ENCODE peak calls at places on chromosomes 12 and 14, in nine cellular contexts. C is astrocyte of the spinal cord, L is heart left ventricle, I is sigmoid colon, F is fibroblast of pulmonary artery, M is psoas muscle, P is AG10803, D is aorta, K is mesenchymal stem cell. R is an unnamed sample.
A peak's percentile ranks its signal among the peaks of the same experiment; 100 is the strongest.

GRCh38 chr12:22437031-22437806 is 102.7 kb upstream of the ST8SIA1 start:
- DNase-seq in L (no peak), C (no peak), F (no peak), K (no peak), P (no peak), I (no peak), M (no peak), D (no peak), R (no peak)

GRCh38 chr12:8562310-8562709 is 21.6 kb upstream of the CLEC4E start:
- DNase-seq in C (no peak), M (no peak), I (no peak), D (no peak), F (no peak), P (no peak), K (no peak), L (no peak), R (no peak)

GRCh38 chr12:111581434-111582132 is 17.5 kb downstream of the ATXN2 start:
- DNase-seq in P (peak; percentile 25), C (no peak), I (no peak), L (no peak), M (no peak), D (no peak), K (no peak), F (no peak), R (no peak)

GRCh38 chr12:118377891-118378470 is 1.6 kb downstream of the SUDS3 start:
- DNase-seq in K (peak; percentile 68), P (peak; percentile 59), M (peak; percentile 56), F (peak; percentile 63), D (peak; percentile 86), I (peak; percentile 72), C (peak; percentile 65), L (peak; percentile 26), R (no peak)

GRCh38 chr12:26435005-26435404 is 239.6 kb downstream of the SSPN start:
- DNase-seq in P (no peak), I (no peak), M (no peak), C (no peak), L (no peak), F (no peak), D (no peak), K (no peak), R (no peak)

GRCh38 chr14:104499784-104500496 is 79.6 kb upstream of the C14orf180 start:
- DNase-seq in P (no peak), D (peak; percentile 47), K (no peak), L (no peak), F (no peak), M (no peak), I (no peak), C (no peak), R (no peak)

GRCh38 chr12:14408208-14408607 is 42.7 kb downstream of the ATF7IP start:
- DNase-seq in F (peak; percentile 58), P (peak; percentile 40), M (no peak), I (no peak), D (no peak), C (peak; percentile 54), K (peak; percentile 61), L (no peak), R (no peak)

GRCh38 chr14:42535397-42535796 is 928.7 kb downstream of the LRFN5 start:
- DNase-seq in P (no peak), C (no peak), D (no peak), L (no peak), F (no peak), K (no peak), M (no peak), I (no peak), R (no peak)

GRCh38 chr14:70917633-70918032 is 10.4 kb downstream of the PCNX1 start:
- DNase-seq in C (no peak), L (no peak), K (no peak), F (no peak), M (no peak), D (no peak), I (no peak), P (no peak), R (no peak)

GRCh38 chr14:43914041-43914693 is 592.9 kb downstream of the FSCB start:
- DNase-seq in F (no peak), I (no peak), C (no peak), K (no peak), M (peak; percentile 16), L (peak; percentile 49), D (peak; percentile 28), P (no peak), R (no peak)

GRCh38 chr12:28536088-28536487 is 345.8 kb downstream of the CCDC91 start:
- DNase-seq in K (peak; percentile 79), F (peak; percentile 88), C (peak; percentile 61), P (peak; percentile 82), L (no peak), I (no peak), D (no peak), M (no peak), R (no peak)

GRCh38 chr12:95244350-95244749 is 26.7 kb downstream of the VEZT start:
- DNase-seq in F (no peak), P (no peak), K (no peak), M (no peak), L (no peak), C (no peak), D (no peak), I (no peak), R (no peak)

GRCh38 chr12:33052141-33053051 is 155.8 kb upstream of the PKP2 start:
- DNase-seq in L (no peak), K (no peak), M (no peak), P (no peak), F (no peak), I (no peak), C (no peak), D (no peak), R (no peak)

GRCh38 chr14:49961270-49962222 is 68.7 kb downstream of the ARF6 start:
- DNase-seq in P (no peak), F (no peak), C (peak; percentile 29), K (no peak), D (no peak), I (no peak), M (no peak), L (no peak), R (no peak)

GRCh38 chr12:110179291-110179690 is 55.1 kb downstream of the IFT81 start:
- DNase-seq in I (no peak), F (peak; percentile 27), C (peak; percentile 49), L (no peak), M (no peak), D (no peak), K (peak; percentile 26), P (peak; percentile 59), R (no peak)

GRCh38 chr12:13523926-13524325 is 327.4 kb downstream of the EMP1 start:
- DNase-seq in I (no peak), D (no peak), L (no peak), M (no peak), C (no peak), F (no peak), K (no peak), P (no peak), R (no peak)

GRCh38 chr12:42474391-42474790 is 115.2 kb downstream of the PRICKLE1 start:
- DNase-seq in C (no peak), F (peak; percentile 9), P (peak; percentile 66), M (no peak), D (no peak), L (no peak), K (peak; percentile 6), I (no peak), R (no peak)

GRCh38 chr12:50415899-50416479 is 15.3 kb downstream of the LARP4 start:
- DNase-seq in D (no peak), F (no peak), L (no peak), K (no peak), I (no peak), P (no peak), M (no peak), C (no peak), R (no peak)

DNA sequence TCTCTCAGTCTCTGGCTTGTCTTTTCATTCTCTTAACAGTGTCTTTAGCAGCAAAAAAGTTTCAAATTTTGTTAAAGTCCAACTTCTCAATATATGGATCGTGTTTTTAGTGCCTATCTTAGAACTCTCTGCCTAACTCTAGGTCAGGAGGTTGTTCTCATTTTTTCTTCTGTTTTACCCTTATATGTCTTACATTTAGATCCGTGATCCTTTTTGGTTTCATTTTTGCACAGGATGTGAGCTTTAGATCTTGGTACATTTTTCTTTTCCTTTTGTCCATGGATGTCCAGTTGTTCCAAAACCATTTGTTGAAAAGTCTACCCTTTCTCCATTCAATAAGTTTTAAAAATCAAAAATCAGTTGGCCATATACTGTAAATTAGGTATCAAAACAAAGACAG is 6.8 kb downstream of the VRK1 start:
- DNase-seq in C (no peak), M (no peak), P (no peak), I (no peak), L (no peak), D (no peak), F (peak; percentile 32), K (peak; percentile 34), R (no peak)
- H3K4me3 ChIP-seq in C (no peak overlapping the region), M (no peak overlapping the region), P (no peak overlapping the region), I (no peak overlapping the region), L (no peak overlapping the region), D (no peak overlapping the region), F (peak overlapping the region; percentile 23), K (no peak overlapping the region), R (no peak overlapping the region)

DNA sequence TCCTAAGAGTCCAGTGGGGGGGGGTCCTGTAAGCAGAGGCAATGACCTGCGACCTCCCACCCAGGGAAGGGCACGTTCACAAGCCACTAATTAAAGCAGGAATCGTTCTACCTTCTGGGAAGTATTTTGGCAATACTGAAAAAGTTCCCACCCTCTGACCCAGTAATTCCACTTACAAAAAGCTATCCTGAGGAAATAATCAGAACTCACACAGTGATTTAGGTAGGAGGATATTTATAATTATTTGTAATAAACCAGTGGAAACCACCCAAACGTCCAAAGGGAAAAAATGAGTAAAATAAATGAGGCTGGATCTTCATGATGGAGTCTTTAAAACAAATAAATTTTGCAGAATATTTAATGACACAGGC is 54.7 kb downstream of the SSH1 start:
- DNase-seq in P (no peak), C (peak; percentile 50), D (no peak), M (no peak), K (peak; percentile 67), I (no peak), L (no peak), F (no peak), R (no peak)
- H3K4me3 ChIP-seq in P (no peak overlapping the region), C (no peak overlapping the region), D (no peak overlapping the region), M (peak overlapping the region; percentile 47), K (no peak overlapping the region), I (peak overlapping the region; percentile 34), L (peak overlapping the region; percentile 39), F (no peak overlapping the region), R (no peak overlapping the region)

GRCh38 chr14:61438860-61439765 is 117.7 kb downstream of the PRKCH start:
- DNase-seq in D (no peak), M (peak; percentile 40), I (no peak), L (peak; percentile 30), K (peak; percentile 76), C (peak; percentile 80), F (peak; percentile 82), P (peak; percentile 59), R (no peak)
- H3K4me3 ChIP-seq in D (no peak overlapping the region), M (no peak overlapping the region), I (no peak overlapping the region), L (peak overlapping the region; percentile 4), K (no peak overlapping the region), C (no peak overlapping the region), F (no peak overlapping the region), P (no peak overlapping the region), R (no peak overlapping the region)

DNA sequence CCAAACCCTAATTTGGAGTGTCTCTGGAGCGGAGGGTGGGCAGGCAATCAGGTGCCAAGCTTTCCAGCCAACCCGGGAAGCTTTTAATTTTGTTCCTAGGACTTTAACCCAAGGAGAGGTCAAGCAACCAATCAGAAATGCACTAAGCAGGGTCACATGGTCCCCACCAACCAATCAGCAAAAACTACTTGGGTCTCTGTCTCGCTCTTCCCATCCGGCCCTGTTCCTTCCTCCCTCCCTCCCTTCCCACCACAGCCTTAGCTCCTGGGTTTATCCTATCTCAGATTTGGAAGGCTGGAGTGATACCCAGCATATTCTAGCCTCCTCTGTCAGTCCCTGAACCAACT is 7.3 kb downstream of the HOXC5 start:
- DNase-seq in L (no peak), C (no peak), K (no peak), P (no peak), D (no peak), F (no peak), I (no peak), M (no peak), R (no peak)
- H3K4me3 ChIP-seq in L (no peak overlapping the region), C (no peak overlapping the region), K (no peak overlapping the region), P (no peak overlapping the region), D (no peak overlapping the region), F (no peak overlapping the region), I (no peak overlapping the region), M (peak overlapping the region; percentile 31), R (no peak overlapping the region)

R was measured in iPS DF 6.9.